ENCODE peak calls at places on chromosome 11, in eight cellular contexts. One of them, this sample, is unnamed.

GRCh38 chr11:61384271-61385242 is 7.8 kb upstream of the TMEM216 start:
- DNase-seq in cardiac muscle cell: peak
- DNase-seq in kidney: no peak
- DNase-seq in transverse colon: no peak
- DNase-seq in cardiac fibroblast: peak
- DNase-seq in mesothelial cell of epicardium: no peak
- DNase-seq in CD8-positive, alpha-beta T cell: no peak
- DNase-seq in AG04450: no peak
- DNase-seq in this sample: no peak

GRCh38 chr11:60818057-60818456 is 23.9 kb upstream of the CCDC86 start:
- DNase-seq in cardiac muscle cell: no peak
- DNase-seq in kidney: peak
- DNase-seq in transverse colon: no peak
- DNase-seq in cardiac fibroblast: no peak
- DNase-seq in mesothelial cell of epicardium: no peak
- DNase-seq in CD8-positive, alpha-beta T cell: no peak
- DNase-seq in AG04450: no peak
- DNase-seq in this sample: no peak

GRCh38 chr11:1830119-1830499 is 4.7 kb upstream of the SYT8 start:
- DNase-seq in cardiac muscle cell: peak
- DNase-seq in kidney: peak
- DNase-seq in transverse colon: no peak
- DNase-seq in cardiac fibroblast: peak
- DNase-seq in mesothelial cell of epicardium: no peak
- DNase-seq in CD8-positive, alpha-beta T cell: no peak
- DNase-seq in AG04450: no peak
- DNase-seq in this sample: no peak

GRCh38 chr11:134514354-134514951 is 102.4 kb upstream of the B3GAT1 start:
- DNase-seq in cardiac muscle cell: no peak
- DNase-seq in kidney: peak
- DNase-seq in transverse colon: no peak
- DNase-seq in cardiac fibroblast: no peak
- DNase-seq in mesothelial cell of epicardium: no peak
- DNase-seq in CD8-positive, alpha-beta T cell: no peak
- DNase-seq in AG04450: no peak
- DNase-seq in this sample: no peak

GRCh38 chr11:94623120-94623735 is 56.1 kb downstream of the PIWIL4 start:
- DNase-seq in cardiac muscle cell: peak
- DNase-seq in kidney: no peak
- DNase-seq in transverse colon: peak
- DNase-seq in cardiac fibroblast: peak
- DNase-seq in mesothelial cell of epicardium: peak
- DNase-seq in CD8-positive, alpha-beta T cell: peak
- DNase-seq in AG04450: peak
- DNase-seq in this sample: no peak

GRCh38 chr11:34468209-34468841 is 29.6 kb downstream of the CAT start:
- DNase-seq in cardiac muscle cell: peak
- DNase-seq in kidney: no peak
- DNase-seq in transverse colon: peak
- DNase-seq in cardiac fibroblast: peak
- DNase-seq in mesothelial cell of epicardium: no peak
- DNase-seq in CD8-positive, alpha-beta T cell: no peak
- DNase-seq in AG04450: no peak
- DNase-seq in this sample: no peak

GRCh38 chr11:83054001-83054400 is 17.7 kb downstream of the RAB30 start:
- DNase-seq in cardiac muscle cell: no peak
- DNase-seq in kidney: no peak
- DNase-seq in transverse colon: no peak
- DNase-seq in cardiac fibroblast: no peak
- DNase-seq in mesothelial cell of epicardium: no peak
- DNase-seq in CD8-positive, alpha-beta T cell: no peak
- DNase-seq in AG04450: no peak
- DNase-seq in this sample: no peak

GRCh38 chr11:64245401-64245796 is 1.3 kb downstream of the PPP1R14B start:
- DNase-seq in cardiac muscle cell: no peak
- DNase-seq in kidney: no peak
- DNase-seq in transverse colon: peak
- DNase-seq in cardiac fibroblast: no peak
- DNase-seq in mesothelial cell of epicardium: no peak
- DNase-seq in CD8-positive, alpha-beta T cell: peak
- DNase-seq in AG04450: no peak
- DNase-seq in this sample: no peak

GRCh38 chr11:134768463-134768862 is 356.4 kb upstream of the B3GAT1 start:
- DNase-seq in cardiac muscle cell: no peak
- DNase-seq in kidney: no peak
- DNase-seq in transverse colon: no peak
- DNase-seq in cardiac fibroblast: no peak
- DNase-seq in mesothelial cell of epicardium: no peak
- DNase-seq in CD8-positive, alpha-beta T cell: no peak
- DNase-seq in AG04450: no peak
- DNase-seq in this sample: no peak

GRCh38 chr11:72229336-72229924 is 4.9 kb downstream of the INPPL1 start:
- DNase-seq in cardiac muscle cell: no peak
- DNase-seq in kidney: no peak
- DNase-seq in transverse colon: no peak
- DNase-seq in cardiac fibroblast: no peak
- DNase-seq in mesothelial cell of epicardium: no peak
- DNase-seq in CD8-positive, alpha-beta T cell: no peak
- DNase-seq in AG04450: no peak
- DNase-seq in this sample: peak

GRCh38 chr11:1087961-1088926 is 13.6 kb downstream of the MUC2 start:
- DNase-seq in cardiac muscle cell: no peak
- DNase-seq in kidney: peak
- DNase-seq in transverse colon: peak
- DNase-seq in cardiac fibroblast: no peak
- DNase-seq in mesothelial cell of epicardium: no peak
- DNase-seq in CD8-positive, alpha-beta T cell: no peak
- DNase-seq in AG04450: no peak
- DNase-seq in this sample: no peak

GRCh38 chr11:125494601-125494986 is 1.5 kb downstream of the FEZ1 start:
- DNase-seq in cardiac muscle cell: peak
- DNase-seq in kidney: no peak
- DNase-seq in transverse colon: no peak
- DNase-seq in cardiac fibroblast: no peak
- DNase-seq in mesothelial cell of epicardium: no peak
- DNase-seq in CD8-positive, alpha-beta T cell: no peak
- DNase-seq in AG04450: no peak
- DNase-seq in this sample: no peak

GRCh38 chr11:110356769-110357671 is 60.6 kb upstream of the RDX start:
- DNase-seq in cardiac muscle cell: peak
- DNase-seq in kidney: no peak
- DNase-seq in transverse colon: no peak
- DNase-seq in cardiac fibroblast: no peak
- DNase-seq in mesothelial cell of epicardium: no peak
- DNase-seq in CD8-positive, alpha-beta T cell: no peak
- DNase-seq in AG04450: no peak
- DNase-seq in this sample: no peak

GRCh38 chr11:121572581-121573059 is 119.9 kb upstream of the SORL1-AS1 start:
- DNase-seq in cardiac muscle cell: no peak
- DNase-seq in kidney: no peak
- DNase-seq in transverse colon: no peak
- DNase-seq in cardiac fibroblast: no peak
- DNase-seq in mesothelial cell of epicardium: no peak
- DNase-seq in CD8-positive, alpha-beta T cell: no peak
- DNase-seq in AG04450: no peak
- DNase-seq in this sample: no peak

GRCh38 chr11:47672283-47672730 is 29.9 kb upstream of the MTCH2 start:
- DNase-seq in cardiac muscle cell: no peak
- DNase-seq in kidney: no peak
- DNase-seq in transverse colon: no peak
- DNase-seq in cardiac fibroblast: no peak
- DNase-seq in mesothelial cell of epicardium: no peak
- DNase-seq in CD8-positive, alpha-beta T cell: no peak
- DNase-seq in AG04450: no peak
- DNase-seq in this sample: no peak

GRCh38 chr11:68839953-68840641 is 1.6 kb downstream of the CPT1A start:
- DNase-seq in cardiac muscle cell: peak
- DNase-seq in kidney: no peak
- DNase-seq in transverse colon: peak
- DNase-seq in cardiac fibroblast: peak
- DNase-seq in mesothelial cell of epicardium: no peak
- DNase-seq in CD8-positive, alpha-beta T cell: no peak
- DNase-seq in AG04450: no peak
- DNase-seq in this sample: no peak

GRCh38 chr11:79906189-79906588 is 465.4 kb upstream of the TENM4 start:
- DNase-seq in cardiac muscle cell: no peak
- DNase-seq in kidney: no peak
- DNase-seq in transverse colon: peak
- DNase-seq in cardiac fibroblast: no peak
- DNase-seq in mesothelial cell of epicardium: no peak
- DNase-seq in CD8-positive, alpha-beta T cell: no peak
- DNase-seq in AG04450: no peak
- DNase-seq in this sample: no peak

GRCh38 chr11:130390071-130390758 is 38.2 kb downstream of the ADAMTS8 start:
- DNase-seq in cardiac muscle cell: peak
- DNase-seq in kidney: no peak
- DNase-seq in transverse colon: no peak
- DNase-seq in cardiac fibroblast: peak
- DNase-seq in mesothelial cell of epicardium: no peak
- DNase-seq in CD8-positive, alpha-beta T cell: no peak
- DNase-seq in AG04450: peak
- DNase-seq in this sample: no peak

GRCh38 chr11:123093686-123094085 is 31.8 kb upstream of the HSPA8 start:
- DNase-seq in cardiac muscle cell: no peak
- DNase-seq in kidney: no peak
- DNase-seq in transverse colon: no peak
- DNase-seq in cardiac fibroblast: no peak
- DNase-seq in mesothelial cell of epicardium: no peak
- DNase-seq in CD8-positive, alpha-beta T cell: no peak
- DNase-seq in AG04450: no peak
- DNase-seq in this sample: no peak

GRCh38 chr11:107251298-107251697 is 206.3 kb downstream of the CWF19L2 start:
- DNase-seq in cardiac muscle cell: no peak
- DNase-seq in kidney: no peak
- DNase-seq in transverse colon: no peak
- DNase-seq in cardiac fibroblast: no peak
- DNase-seq in mesothelial cell of epicardium: no peak
- DNase-seq in CD8-positive, alpha-beta T cell: no peak
- DNase-seq in AG04450: no peak
- DNase-seq in this sample: no peak

GRCh38 chr11:44133335-44133946 is 38.0 kb downstream of the EXT2 start:
- DNase-seq in cardiac muscle cell: peak
- DNase-seq in kidney: no peak
- DNase-seq in transverse colon: no peak
- DNase-seq in cardiac fibroblast: peak
- DNase-seq in mesothelial cell of epicardium: no peak
- DNase-seq in CD8-positive, alpha-beta T cell: no peak
- DNase-seq in AG04450: no peak
- DNase-seq in this sample: no peak

GRCh38 chr11:18312012-18312411 is 9.9 kb downstream of the HPS5 start:
- DNase-seq in cardiac muscle cell: peak
- DNase-seq in kidney: no peak
- DNase-seq in transverse colon: no peak
- DNase-seq in cardiac fibroblast: peak
- DNase-seq in mesothelial cell of epicardium: no peak
- DNase-seq in CD8-positive, alpha-beta T cell: no peak
- DNase-seq in AG04450: no peak
- DNase-seq in this sample: no peak

GRCh38 chr11:2783536-2784082 is 83.8 kb upstream of the KCNQ1OT1 start:
- DNase-seq in cardiac muscle cell: peak
- DNase-seq in kidney: no peak
- DNase-seq in transverse colon: no peak
- DNase-seq in cardiac fibroblast: no peak
- DNase-seq in mesothelial cell of epicardium: no peak
- DNase-seq in CD8-positive, alpha-beta T cell: no peak
- DNase-seq in AG04450: no peak
- DNase-seq in this sample: no peak

GRCh38 chr11:67456068-67456705 is 1.0 kb downstream of the CABP4 start:
- DNase-seq in cardiac muscle cell: no peak
- DNase-seq in kidney: peak
- DNase-seq in transverse colon: no peak
- DNase-seq in cardiac fibroblast: no peak
- DNase-seq in mesothelial cell of epicardium: no peak
- DNase-seq in CD8-positive, alpha-beta T cell: no peak
- DNase-seq in AG04450: no peak
- DNase-seq in this sample: no peak

GRCh38 chr11:11036185-11037161 is 178.6 kb upstream of the ZBED5 start:
- DNase-seq in cardiac muscle cell: peak
- DNase-seq in kidney: no peak
- DNase-seq in transverse colon: no peak
- DNase-seq in cardiac fibroblast: peak
- DNase-seq in mesothelial cell of epicardium: no peak
- DNase-seq in CD8-positive, alpha-beta T cell: no peak
- DNase-seq in AG04450: no peak
- DNase-seq in this sample: no peak
- TF ChIP-seq CTCF in cardiac muscle cell: peak
- TF ChIP-seq CTCF in kidney: peak
- TF ChIP-seq CTCF in transverse colon: peak
- TF ChIP-seq CTCF in cardiac fibroblast: peak
- TF ChIP-seq CTCF in mesothelial cell of epicardium: peak
- TF ChIP-seq CTCF in CD8-positive, alpha-beta T cell: peak
- TF ChIP-seq CTCF in AG04450: peak
- TF ChIP-seq CTCF in this sample: peak

GRCh38 chr11:88886796-88887195 is 179.0 kb downstream of the GRM5 start:
- DNase-seq in cardiac muscle cell: peak
- DNase-seq in kidney: no peak
- DNase-seq in transverse colon: peak
- DNase-seq in cardiac fibroblast: peak
- DNase-seq in mesothelial cell of epicardium: no peak
- DNase-seq in CD8-positive, alpha-beta T cell: peak
- DNase-seq in AG04450: peak
- DNase-seq in this sample: no peak
- TF ChIP-seq CTCF in cardiac muscle cell: peak
- TF ChIP-seq CTCF in kidney: no peak
- TF ChIP-seq CTCF in transverse colon: peak
- TF ChIP-seq CTCF in cardiac fibroblast: peak
- TF ChIP-seq CTCF in mesothelial cell of epicardium: no peak
- TF ChIP-seq CTCF in CD8-positive, alpha-beta T cell: peak
- TF ChIP-seq CTCF in AG04450: peak
- TF ChIP-seq CTCF in this sample: peak

GRCh38 chr11:27701262-27702105 is 1.2 kb upstream of the BDNF start:
- DNase-seq in cardiac muscle cell: peak
- DNase-seq in kidney: no peak
- DNase-seq in transverse colon: peak
- DNase-seq in cardiac fibroblast: peak
- DNase-seq in mesothelial cell of epicardium: no peak
- DNase-seq in CD8-positive, alpha-beta T cell: no peak
- DNase-seq in AG04450: no peak
- DNase-seq in this sample: no peak
- TF ChIP-seq CTCF in cardiac muscle cell: peak
- TF ChIP-seq CTCF in kidney: no peak
- TF ChIP-seq CTCF in transverse colon: peak
- TF ChIP-seq CTCF in cardiac fibroblast: peak
- TF ChIP-seq CTCF in mesothelial cell of epicardium: peak
- TF ChIP-seq CTCF in CD8-positive, alpha-beta T cell: no peak
- TF ChIP-seq CTCF in AG04450: peak
- TF ChIP-seq CTCF in this sample: no peak

GRCh38 chr11:77121876-77122575 is 6.0 kb upstream of the MYO7A start:
- DNase-seq in cardiac muscle cell: no peak
- DNase-seq in kidney: peak
- DNase-seq in transverse colon: no peak
- DNase-seq in cardiac fibroblast: no peak
- DNase-seq in mesothelial cell of epicardium: no peak
- DNase-seq in CD8-positive, alpha-beta T cell: no peak
- DNase-seq in AG04450: no peak
- DNase-seq in this sample: no peak
- TF ChIP-seq CTCF in cardiac muscle cell: no peak
- TF ChIP-seq CTCF in kidney: no peak
- TF ChIP-seq CTCF in transverse colon: no peak
- TF ChIP-seq CTCF in cardiac fibroblast: no peak
- TF ChIP-seq CTCF in mesothelial cell of epicardium: no peak
- TF ChIP-seq CTCF in CD8-positive, alpha-beta T cell: no peak
- TF ChIP-seq CTCF in AG04450: no peak
- TF ChIP-seq CTCF in this sample: no peak

GRCh38 chr11:105670811-105671210 is 60.9 kb downstream of the GRIA4 start:
- DNase-seq in cardiac muscle cell: no peak
- DNase-seq in kidney: no peak
- DNase-seq in transverse colon: no peak
- DNase-seq in cardiac fibroblast: no peak
- DNase-seq in mesothelial cell of epicardium: no peak
- DNase-seq in CD8-positive, alpha-beta T cell: no peak
- DNase-seq in AG04450: no peak
- DNase-seq in this sample: no peak
- TF ChIP-seq CTCF in cardiac muscle cell: no peak
- TF ChIP-seq CTCF in kidney: no peak
- TF ChIP-seq CTCF in transverse colon: no peak
- TF ChIP-seq CTCF in cardiac fibroblast: no peak
- TF ChIP-seq CTCF in mesothelial cell of epicardium: no peak
- TF ChIP-seq CTCF in CD8-positive, alpha-beta T cell: no peak
- TF ChIP-seq CTCF in AG04450: no peak
- TF ChIP-seq CTCF in this sample: no peak